ENCODE peak calls at places on chromosomes 4 and X, in four cellular contexts. One of them, this sample, is unnamed.
A peak's percentile ranks its signal among the peaks of the same experiment; 100 is the strongest.

GRCh38 chr4:139763668-139764067 is 98.0 kb downstream of the MGST2 start:
- DNase-seq in nephron progenitor cell: no peak
- DNase-seq in heart right ventricle: no peak
- DNase-seq in GM12878: no peak
- DNase-seq in this sample: no peak

GRCh38 chrX:18983711-18984380 is at the start of gene PHKA2:
- DNase-seq in nephron progenitor cell: no peak
- DNase-seq in heart right ventricle: peak; percentile 66
- DNase-seq in GM12878: no peak
- DNase-seq in this sample: no peak

GRCh38 chrX:129682979-129683378 is 28.2 kb upstream of the APLN start:
- DNase-seq in nephron progenitor cell: no peak
- DNase-seq in heart right ventricle: no peak
- DNase-seq in GM12878: no peak
- DNase-seq in this sample: no peak

GRCh38 chr4:1113311-1114009 is at the start of gene RNF212:
- DNase-seq in nephron progenitor cell: no peak
- DNase-seq in heart right ventricle: peak; percentile 45
- DNase-seq in GM12878: no peak
- DNase-seq in this sample: peak; percentile 42

GRCh38 chr4:105990933-105991332 is 95.7 kb downstream of the NPNT start:
- DNase-seq in nephron progenitor cell: no peak
- DNase-seq in heart right ventricle: peak; percentile 85
- DNase-seq in GM12878: no peak
- DNase-seq in this sample: peak; percentile 75

GRCh38 chr4:145533011-145533410 is 51.4 kb downstream of the SMAD1 start:
- DNase-seq in nephron progenitor cell: no peak
- DNase-seq in heart right ventricle: no peak
- DNase-seq in GM12878: no peak
- DNase-seq in this sample: no peak

GRCh38 chr4:87414806-87415205 is 7.6 kb upstream of the NUDT9 start:
- DNase-seq in nephron progenitor cell: no peak
- DNase-seq in heart right ventricle: no peak
- DNase-seq in GM12878: no peak
- DNase-seq in this sample: no peak

GRCh38 chrX:139113682-139114081 is 402.2 kb upstream of the FGF13 start:
- DNase-seq in nephron progenitor cell: no peak
- DNase-seq in heart right ventricle: no peak
- DNase-seq in GM12878: no peak
- DNase-seq in this sample: no peak

GRCh38 chr4:103721251-103721650 is 1.5 kb upstream of the TACR3 start:
- DNase-seq in nephron progenitor cell: no peak
- DNase-seq in heart right ventricle: no peak
- DNase-seq in GM12878: no peak
- DNase-seq in this sample: no peak

GRCh38 chrX:12973561-12974216 is 1.2 kb upstream of the TMSB4X start:
- DNase-seq in nephron progenitor cell: no peak
- DNase-seq in heart right ventricle: no peak
- DNase-seq in GM12878: no peak
- DNase-seq in this sample: peak; percentile 48

GRCh38 chrX:48683411-48683982 is at the start of gene WAS:
- DNase-seq in nephron progenitor cell: no peak
- DNase-seq in heart right ventricle: no peak
- DNase-seq in GM12878: peak; percentile 35
- DNase-seq in this sample: no peak

GRCh38 chrX:38638952-38639529 is 77.7 kb downstream of the TSPAN7 start:
- DNase-seq in nephron progenitor cell: no peak
- DNase-seq in heart right ventricle: no peak
- DNase-seq in GM12878: no peak
- DNase-seq in this sample: no peak

GRCh38 chrX:12210921-12211320 is 72.6 kb downstream of the FRMPD4 start:
- DNase-seq in nephron progenitor cell: no peak
- DNase-seq in heart right ventricle: no peak
- DNase-seq in GM12878: no peak
- DNase-seq in this sample: no peak

GRCh38 chr4:146340798-146341197 is 126.5 kb downstream of the REELD1 start:
- DNase-seq in nephron progenitor cell: no peak
- DNase-seq in heart right ventricle: no peak
- DNase-seq in GM12878: no peak
- DNase-seq in this sample: no peak

GRCh38 chrX:77167993-77168392 is 279.2 kb upstream of the FGF16 start:
- DNase-seq in nephron progenitor cell: no peak
- DNase-seq in heart right ventricle: no peak
- DNase-seq in GM12878: no peak
- DNase-seq in this sample: no peak

GRCh38 chrX:68431836-68432235 is 1.5 kb downstream of the OPHN1 start:
- DNase-seq in nephron progenitor cell: no peak
- DNase-seq in heart right ventricle: no peak
- DNase-seq in GM12878: no peak
- DNase-seq in this sample: no peak

GRCh38 chr4:81436928-81437327 is 34.8 kb downstream of the RASGEF1B start:
- DNase-seq in nephron progenitor cell: no peak
- DNase-seq in heart right ventricle: no peak
- DNase-seq in GM12878: no peak
- DNase-seq in this sample: no peak

GRCh38 chrX:386768-387575 is at the start of gene PPP2R3B:
- DNase-seq in nephron progenitor cell: peak; percentile 99
- DNase-seq in heart right ventricle: peak; percentile 100
- DNase-seq in GM12878: peak; percentile 95
- DNase-seq in this sample: peak; percentile 99

GRCh38 chrX:119573840-119574393 is 446 bp upstream of the UBE2A start:
- DNase-seq in nephron progenitor cell: no peak
- DNase-seq in heart right ventricle: peak; percentile 12
- DNase-seq in GM12878: no peak
- DNase-seq in this sample: peak; percentile 22

GRCh38 chr4:47032405-47033106 is 1.2 kb downstream of the GABRB1 start:
- DNase-seq in nephron progenitor cell: peak; percentile 85
- DNase-seq in heart right ventricle: peak; percentile 60
- DNase-seq in GM12878: no peak
- DNase-seq in this sample: peak; percentile 45

GRCh38 chr4:102578819-102579218 is 77.7 kb downstream of the NFKB1 start:
- DNase-seq in nephron progenitor cell: peak; percentile 22
- DNase-seq in heart right ventricle: no peak
- DNase-seq in GM12878: no peak
- DNase-seq in this sample: no peak

GRCh38 chr4:156413411-156413985 is 459.8 kb upstream of the CTSO start:
- DNase-seq in nephron progenitor cell: no peak
- DNase-seq in heart right ventricle: no peak
- DNase-seq in GM12878: no peak
- DNase-seq in this sample: no peak

GRCh38 chrX:101602077-101602476 is 15.7 kb downstream of the ARMCX6 start:
- DNase-seq in nephron progenitor cell: no peak
- DNase-seq in heart right ventricle: no peak
- DNase-seq in GM12878: no peak
- DNase-seq in this sample: no peak

GRCh38 chrX:30212172-30212571 is 3.2 kb upstream of the MAGEB2 start:
- DNase-seq in nephron progenitor cell: no peak
- DNase-seq in heart right ventricle: no peak
- DNase-seq in GM12878: no peak
- DNase-seq in this sample: no peak

GRCh38 chr4:28229092-28229491 is 1368.5 kb downstream of the STIM2 start:
- DNase-seq in nephron progenitor cell: no peak
- DNase-seq in heart right ventricle: no peak
- DNase-seq in GM12878: no peak
- DNase-seq in this sample: no peak

GRCh38 chrX:15564981-15565579 is 35.7 kb downstream of the ACE2 start:
- DNase-seq in nephron progenitor cell: peak; percentile 56
- DNase-seq in heart right ventricle: peak; percentile 29
- DNase-seq in GM12878: peak; percentile 9
- DNase-seq in this sample: peak; percentile 28

GRCh38 chr4:47913858-47914218 is 545 bp downstream of the NFXL1 start:
- DNase-seq in nephron progenitor cell: peak; percentile 63
- DNase-seq in heart right ventricle: peak; percentile 44
- DNase-seq in GM12878: no peak
- DNase-seq in this sample: peak; percentile 35

GRCh38 chr4:169305651-169306050 is 34.9 kb upstream of the SH3RF1 start:
- DNase-seq in nephron progenitor cell: no peak
- DNase-seq in heart right ventricle: no peak
- DNase-seq in GM12878: no peak
- DNase-seq in this sample: no peak

GRCh38 chr4:15729910-15730533 is 27.2 kb downstream of the BST1 start:
- DNase-seq in nephron progenitor cell: peak; percentile 11
- DNase-seq in heart right ventricle: no peak
- DNase-seq in GM12878: peak; percentile 2
- DNase-seq in this sample: peak; percentile 21

GRCh38 chr4:54001558-54002365 is 62.6 kb downstream of the CHIC2 start:
- DNase-seq in nephron progenitor cell: no peak
- DNase-seq in heart right ventricle: no peak
- DNase-seq in GM12878: no peak
- DNase-seq in this sample: no peak

GRCh38 chr4:177718514-177718913 is 276.3 kb upstream of the AGA start:
- DNase-seq in nephron progenitor cell: no peak
- DNase-seq in heart right ventricle: no peak
- DNase-seq in GM12878: no peak
- DNase-seq in this sample: no peak

GRCh38 chrX:46630141-46630540 is 56.6 kb downstream of the CHST7 start:
- DNase-seq in nephron progenitor cell: no peak
- DNase-seq in heart right ventricle: no peak
- DNase-seq in GM12878: no peak
- DNase-seq in this sample: no peak

GRCh38 chrX:119647552-119648420 is 41.6 kb upstream of the NKRF start:
- DNase-seq in nephron progenitor cell: no peak
- DNase-seq in heart right ventricle: no peak
- DNase-seq in GM12878: peak; percentile 98
- DNase-seq in this sample: no peak

GRCh38 chr4:15995826-15996225 is 32.9 kb upstream of the FGFBP2 start:
- DNase-seq in nephron progenitor cell: no peak
- DNase-seq in heart right ventricle: no peak
- DNase-seq in GM12878: no peak
- DNase-seq in this sample: no peak

GRCh38 chrX:54419559-54420302 is 20.5 kb upstream of the TSR2 start:
- DNase-seq in nephron progenitor cell: no peak
- DNase-seq in heart right ventricle: no peak
- DNase-seq in GM12878: no peak
- DNase-seq in this sample: no peak

GRCh38 chrX:21989415-21989814 is 42.7 kb upstream of the PHEX start:
- DNase-seq in nephron progenitor cell: no peak
- DNase-seq in heart right ventricle: no peak
- DNase-seq in GM12878: peak; percentile 27
- DNase-seq in this sample: no peak

GRCh38 chr4:2450394-2451035 is 18.4 kb upstream of the RNF4 start:
- DNase-seq in nephron progenitor cell: no peak
- DNase-seq in heart right ventricle: no peak
- DNase-seq in GM12878: no peak
- DNase-seq in this sample: no peak

GRCh38 chr4:40722576-40723161 is 27.1 kb upstream of the NSUN7 start:
- DNase-seq in nephron progenitor cell: no peak
- DNase-seq in heart right ventricle: no peak
- DNase-seq in GM12878: peak; percentile 66
- DNase-seq in this sample: no peak

GRCh38 chrX:107014927-107015326 is 14.9 kb upstream of the MORC4 start:
- DNase-seq in nephron progenitor cell: no peak
- DNase-seq in heart right ventricle: no peak
- DNase-seq in GM12878: no peak
- DNase-seq in this sample: no peak

GRCh38 chr4:24988776-24989175 is 42.0 kb downstream of the LGI2 start:
- DNase-seq in nephron progenitor cell: no peak
- DNase-seq in heart right ventricle: no peak
- DNase-seq in GM12878: no peak
- DNase-seq in this sample: no peak
- TF ChIP-seq CTCF in nephron progenitor cell: no peak
- TF ChIP-seq CTCF in heart right ventricle: peak; percentile 55
- TF ChIP-seq CTCF in GM12878: peak; percentile 24
- TF ChIP-seq CTCF in this sample: no peak

GRCh38 chr4:120873554-120873953 is 49.0 kb downstream of the PRDM5 start:
- DNase-seq in nephron progenitor cell: no peak
- DNase-seq in heart right ventricle: no peak
- DNase-seq in GM12878: no peak
- DNase-seq in this sample: no peak
- TF ChIP-seq CTCF in nephron progenitor cell: no peak
- TF ChIP-seq CTCF in heart right ventricle: no peak
- TF ChIP-seq CTCF in GM12878: peak; percentile 3
- TF ChIP-seq CTCF in this sample: no peak

GRCh38 chr4:112418092-112418491 is 97.9 kb downstream of the NEUROG2 start:
- DNase-seq in nephron progenitor cell: no peak
- DNase-seq in heart right ventricle: no peak
- DNase-seq in GM12878: no peak
- DNase-seq in this sample: no peak
- TF ChIP-seq CTCF in nephron progenitor cell: no peak
- TF ChIP-seq CTCF in heart right ventricle: no peak
- TF ChIP-seq CTCF in GM12878: no peak
- TF ChIP-seq CTCF in this sample: no peak

GRCh38 chr4:6909970-6910339 is 329 bp downstream of the TBC1D14 start:
- DNase-seq in nephron progenitor cell: peak; percentile 62
- DNase-seq in heart right ventricle: peak; percentile 43
- DNase-seq in GM12878: no peak
- DNase-seq in this sample: no peak

GRCh38 chr4:6908397-6909112 is 1.1 kb upstream of the TBC1D14 start:
- DNase-seq in nephron progenitor cell: no peak
- DNase-seq in heart right ventricle: no peak
- DNase-seq in GM12878: no peak
- DNase-seq in this sample: no peak

GRCh38 chr4:6910960-6911874 is 1.6 kb downstream of the TBC1D14 start:
- DNase-seq in nephron progenitor cell: no peak
- DNase-seq in heart right ventricle: no peak
- DNase-seq in GM12878: no peak
- DNase-seq in this sample: no peak

GRCh38 chr4:6909113-6909969 is at the start of gene TBC1D14:
- DNase-seq in nephron progenitor cell: peak; percentile 87
- DNase-seq in heart right ventricle: peak; percentile 89
- DNase-seq in GM12878: no peak
- DNase-seq in this sample: peak; percentile 89

DNA sequence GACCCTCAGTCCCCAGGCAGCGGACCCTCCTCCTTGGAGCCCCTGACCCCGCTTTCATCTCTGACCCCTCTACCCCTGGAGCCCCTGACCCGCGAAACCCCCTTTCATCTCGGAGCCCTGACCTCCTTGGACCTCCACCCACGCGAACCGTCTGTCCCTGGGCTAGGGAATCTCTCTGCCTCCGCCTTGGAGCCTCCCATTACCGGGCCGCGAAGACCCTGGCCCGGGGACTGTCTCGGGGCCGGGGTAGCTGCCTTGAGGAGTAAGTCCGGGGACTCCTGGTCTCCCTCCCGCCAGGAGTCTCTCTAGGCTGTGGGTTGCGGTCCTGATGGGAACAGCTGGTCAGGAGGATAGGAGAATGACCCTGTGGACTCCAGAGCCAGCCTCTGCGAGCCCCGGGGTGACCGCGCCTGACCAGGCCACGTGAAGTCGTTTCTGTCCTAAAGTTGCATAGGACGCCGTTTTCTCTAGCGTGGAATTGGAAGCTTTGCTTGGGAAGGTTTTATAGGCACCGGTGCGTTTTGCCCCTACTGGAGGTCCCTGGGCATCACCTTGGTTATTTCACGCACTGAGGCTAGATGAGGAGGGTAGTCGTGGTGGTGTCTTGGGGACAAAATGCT is 824 bp downstream of the TBC1D14 start:
- DNase-seq in nephron progenitor cell: peak; percentile 35
- DNase-seq in heart right ventricle: no peak
- DNase-seq in GM12878: no peak
- DNase-seq in this sample: no peak
- TF ChIP-seq CTCF in nephron progenitor cell: peak; percentile 16
- TF ChIP-seq CTCF in heart right ventricle: peak; percentile 8
- TF ChIP-seq CTCF in GM12878: peak; percentile 11
- TF ChIP-seq CTCF in this sample: no peak

GRCh38 chrX:7318661-7319060 is 170.7 kb upstream of the PUDP start:
- DNase-seq in nephron progenitor cell: no peak
- DNase-seq in heart right ventricle: no peak
- DNase-seq in GM12878: no peak
- DNase-seq in this sample: no peak
- TF ChIP-seq CTCF in nephron progenitor cell: no peak
- TF ChIP-seq CTCF in heart right ventricle: no peak
- TF ChIP-seq CTCF in GM12878: no peak
- TF ChIP-seq CTCF in this sample: no peak

GRCh38 chr4:26256016-26256415 is 64.8 kb upstream of the RBPJ start:
- DNase-seq in nephron progenitor cell: no peak
- DNase-seq in heart right ventricle: no peak
- DNase-seq in GM12878: no peak
- DNase-seq in this sample: no peak
- TF ChIP-seq CTCF in nephron progenitor cell: no peak
- TF ChIP-seq CTCF in heart right ventricle: no peak
- TF ChIP-seq CTCF in GM12878: no peak
- TF ChIP-seq CTCF in this sample: no peak